ENCODE peak calls at places on chromosomes 2 and 18, in four cellular contexts. I is A549; M is CD4-positive, alpha-beta T cell; U is heart left ventricle. D is an unnamed sample.

GRCh38 chr2:235931676-235932075 is 236.5 kb downstream of the GBX2 start:
- DNase-seq in U (no peak), I (no peak), M (no peak), D (no peak)

GRCh38 chr2:20536619-20537422 is 89.9 kb downstream of the RHOB start:
- DNase-seq in M (no peak), I (no peak), U (no peak), D (no peak)

GRCh38 chr2:30265441-30266015 is 34.2 kb downstream of the LBH start:
- DNase-seq in I (no peak), U (no peak), M (no peak), D (no peak)

GRCh38 chr2:123769001-123769400 is 256.1 kb upstream of the CNTNAP5 start:
- DNase-seq in I (no peak), U (no peak), M (no peak), D (no peak)

GRCh38 chr2:181178823-181179412 is 198.5 kb downstream of the UBE2E3 start:
- DNase-seq in M (no peak), U (no peak), I (no peak), D (no peak)

GRCh38 chr2:241576293-241576654 is 17.7 kb downstream of the BOK start:
- DNase-seq in I (no peak), M (no peak), U (no peak), D (no peak)

GRCh38 chr2:224938670-224939309 is 103.5 kb downstream of the DOCK10 start:
- DNase-seq in I (no peak), U (no peak), M (no peak), D (no peak)

GRCh38 chr2:231632559-231633142 is 40.0 kb downstream of the TEX44 start:
- DNase-seq in I (no peak), M (no peak), U (no peak), D (no peak)

GRCh38 chr18:41449612-41450011 is 505.4 kb upstream of the PIK3C3 start:
- DNase-seq in M (no peak), I (no peak), U (no peak), D (no peak)

GRCh38 chr2:134154269-134154668 is 99.6 kb upstream of the MGAT5 start:
- DNase-seq in M (no peak), I (no peak), U (no peak), D (no peak)

GRCh38 chr2:102915128-102915527 is 153.3 kb downstream of the TMEM182 start:
- DNase-seq in U (no peak), M (no peak), I (peak; percentile 25), D (no peak)

GRCh38 chr2:241680827-241681599 is 5.6 kb downstream of the DTYMK start:
- DNase-seq in I (no peak), U (no peak), M (no peak), D (no peak)

DNA sequence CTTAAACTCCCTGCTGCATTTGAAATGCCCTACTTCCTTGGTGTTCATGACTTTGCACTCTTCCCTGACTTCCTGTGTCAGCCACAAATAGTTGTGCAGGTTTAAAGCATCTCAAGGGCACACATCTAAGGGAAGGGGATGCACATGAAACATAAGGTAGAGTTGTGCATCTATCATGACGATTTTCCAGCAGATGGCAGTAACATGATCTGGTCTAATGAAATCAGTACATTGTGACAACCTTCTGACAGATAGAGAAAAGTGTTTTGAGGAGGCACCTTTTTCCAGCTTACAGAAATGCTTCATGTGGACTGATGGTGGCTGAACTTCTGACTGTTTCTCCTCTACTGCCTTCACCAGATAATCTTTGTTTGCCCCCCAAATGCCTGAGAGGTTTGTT is 238.9 kb downstream of the XIRP2 start:
- DNase-seq in U (no peak), M (no peak), I (no peak), D (no peak)
- TF ChIP-seq CTCF in U (peak; percentile 40), M (no peak), I (no peak), D (no peak)

GRCh38 chr2:151522556-151522955 is 112.9 kb downstream of the RIF1 start:
- DNase-seq in M (no peak), I (no peak), U (no peak), D (no peak)

GRCh38 chr2:151523825-151524224 is 114.1 kb downstream of the RIF1 start:
- DNase-seq in M (no peak), U (no peak), I (no peak), D (no peak)

GRCh38 chr2:151520976-151521375 is 111.3 kb downstream of the RIF1 start:
- DNase-seq in U (no peak), I (no peak), M (no peak), D (no peak)

GRCh38 chr2:151518802-151519201 is 109.1 kb downstream of the RIF1 start:
- DNase-seq in U (no peak), I (no peak), M (no peak), D (no peak)
- TF ChIP-seq CTCF in U (no peak), I (no peak), M (no peak), D (no peak)

GRCh38 chr18:59760212-59760997 is 63.2 kb upstream of the CCBE1 start:
- DNase-seq in U (no peak), I (no peak), M (no peak), D (no peak)

GRCh38 chr18:59764281-59764680 is 67.1 kb upstream of the CCBE1 start:
- DNase-seq in M (no peak), U (no peak), I (no peak), D (no peak)

GRCh38 chr18:59767732-59768131 is 70.5 kb upstream of the CCBE1 start:
- DNase-seq in U (no peak), M (no peak), I (no peak), D (no peak)

GRCh38 chr18:59765343-59765742 is 68.1 kb upstream of the CCBE1 start:
- DNase-seq in U (no peak), I (no peak), M (no peak), D (no peak)

DNA sequence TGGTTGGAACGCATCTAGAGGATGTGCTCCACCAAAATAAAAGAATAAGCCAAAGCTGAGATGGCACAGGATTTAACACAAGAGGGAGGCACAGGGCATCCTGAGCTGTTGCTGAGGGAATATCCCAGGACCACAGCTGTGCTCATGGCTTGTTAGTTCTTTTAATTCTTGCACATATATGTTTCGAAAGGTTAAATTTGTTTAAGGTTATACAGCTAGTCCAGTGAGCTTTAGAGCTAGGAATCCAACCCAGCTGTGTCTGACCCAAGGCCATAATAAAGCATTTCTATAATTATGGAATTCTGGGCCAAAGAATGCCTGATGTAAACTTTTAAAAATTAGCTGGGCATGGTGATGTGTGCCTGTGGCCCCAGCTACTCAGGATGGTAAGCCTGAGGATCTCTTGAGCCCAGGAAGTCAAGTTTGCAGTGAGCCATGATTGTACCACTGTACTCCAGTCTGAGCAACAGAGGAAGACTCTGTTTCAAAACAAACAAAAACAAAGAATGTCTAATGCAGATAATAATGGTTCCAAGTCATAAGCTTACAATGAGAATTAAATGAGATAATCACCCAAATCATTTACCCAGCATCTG is 66.4 kb upstream of the CCBE1 start:
- DNase-seq in U (no peak), M (no peak), I (no peak), D (no peak)
- TF ChIP-seq CTCF in U (no peak), M (no peak), I (no peak), D (no peak)

GRCh38 chr2:119225084-119225864 is 1.6 kb downstream of the STEAP3 start:
- DNase-seq in I (peak; percentile 52), U (no peak), M (no peak), D (no peak)
- TF ChIP-seq CTCF in I (no peak), U (no peak), M (no peak), D (no peak)

GRCh38 chr2:80856227-80856626 is 551.7 kb upstream of the LRRTM1 start:
- DNase-seq in M (no peak), U (no peak), I (no peak), D (no peak)

GRCh38 chr2:80854831-80855230 is 550.3 kb upstream of the LRRTM1 start:
- DNase-seq in I (no peak), M (no peak), U (no peak), D (no peak)

GRCh38 chr2:80852079-80852807 is 547.7 kb upstream of the LRRTM1 start:
- DNase-seq in I (no peak), M (no peak), U (no peak), D (no peak)

GRCh38 chr2:80852808-80853139 is 548.2 kb upstream of the LRRTM1 start:
- DNase-seq in M (no peak), U (no peak), I (no peak), D (no peak)
- TF ChIP-seq CTCF in M (no peak), U (no peak), I (no peak), D (no peak)

GRCh38 chr18:77702686-77703085 is 453.0 kb downstream of the GALR1 start:
- DNase-seq in I (peak; percentile 1), U (no peak), M (no peak), D (no peak)

GRCh38 chr18:77705301-77705700 is 455.7 kb downstream of the GALR1 start:
- DNase-seq in U (no peak), M (no peak), I (no peak), D (no peak)

GRCh38 chr18:77700051-77700450 is 450.4 kb downstream of the GALR1 start:
- DNase-seq in I (no peak), M (no peak), U (no peak), D (no peak)

GRCh38 chr18:77701977-77702376 is 452.3 kb downstream of the GALR1 start:
- DNase-seq in M (no peak), I (no peak), U (no peak), D (no peak)
- TF ChIP-seq CTCF in M (no peak), I (no peak), U (no peak), D (no peak)

GRCh38 chr2:197115325-197115724 is 188.8 kb upstream of the PGAP1 start:
- DNase-seq in U (no peak), M (no peak), I (no peak), D (no peak)

GRCh38 chr2:197116306-197116879 is 189.9 kb upstream of the PGAP1 start:
- DNase-seq in M (no peak), I (no peak), U (no peak), D (no peak)

GRCh38 chr2:197109326-197109725 is 182.8 kb upstream of the PGAP1 start:
- DNase-seq in U (no peak), M (no peak), I (no peak), D (no peak)

GRCh38 chr2:197108758-197109157 is 182.3 kb upstream of the PGAP1 start:
- DNase-seq in I (no peak), U (peak; percentile 78), M (no peak), D (no peak)

DNA sequence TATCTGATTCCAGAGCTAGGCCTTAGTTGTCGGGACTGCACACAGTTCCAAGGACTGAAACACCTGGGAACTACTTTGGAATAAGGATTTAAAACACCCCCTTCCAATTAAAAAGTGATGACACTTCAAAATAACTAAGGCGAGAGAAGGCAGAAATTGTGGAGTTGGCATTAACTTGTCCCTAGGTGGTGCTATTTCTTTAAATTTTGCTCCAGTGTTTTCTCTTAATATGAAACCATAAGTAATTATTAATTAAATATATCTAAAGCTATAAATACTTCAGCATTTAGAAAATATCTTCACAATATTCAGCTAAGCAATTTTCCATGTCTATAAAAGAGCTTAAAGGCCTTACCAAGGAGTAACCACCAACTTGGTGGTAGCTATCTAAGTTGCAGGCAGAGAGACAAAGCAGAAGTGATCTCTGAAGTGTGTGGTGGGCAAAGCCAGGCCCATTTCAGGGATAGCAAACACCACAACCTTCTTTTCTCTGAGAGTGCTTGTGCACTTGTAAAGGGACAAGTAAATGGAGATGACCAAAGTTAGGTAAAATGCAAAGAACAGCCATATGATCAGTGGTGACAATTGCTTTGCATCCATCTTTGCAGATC is 186.8 kb upstream of the PGAP1 start:
- DNase-seq in M (no peak), U (no peak), I (peak; percentile 24), D (no peak)
- TF ChIP-seq CTCF in M (peak; percentile 81), U (peak; percentile 77), I (peak; percentile 87), D (peak; percentile 69)

GRCh38 chr18:3468066-3468705 is 18.2 kb downstream of the TGIF1 start:
- DNase-seq in M (no peak), I (no peak), U (no peak), D (no peak)
- TF ChIP-seq CTCF in M (no peak), I (no peak), U (no peak), D (no peak)